ENCODE peak calls at places on chromosomes 13 and 19, in five cellular contexts. X is heart right ventricle; S is IMR-90; F is breast epithelium; R is CD8-positive, alpha-beta T cell. V is an unnamed sample. For H3K4me1, the result is how much of the 10 kb centered on the place peaks cover.

GRCh38 chr19:2235396-2236284 is 489 bp downstream of the PLEKHJ1 start:
- DNase-seq in X (no peak), R (no peak), F (no peak), S (no peak), V (no peak)

GRCh38 chr19:778910-779653 is 18.2 kb upstream of the PTBP1 start:
- DNase-seq in S (peak), R (no peak), F (no peak), X (no peak), V (peak)

GRCh38 chr13:73177017-73177416 is 118.2 kb downstream of the KLF5 start:
- DNase-seq in F (no peak), X (no peak), S (no peak), R (no peak), V (no peak)

GRCh38 chr13:36356058-36356457 is 9.9 kb upstream of the SPART start:
- DNase-seq in F (no peak), X (no peak), S (no peak), R (no peak), V (no peak)

GRCh38 chr19:2729943-2730818 is 9.0 kb upstream of the DIRAS1 start:
- DNase-seq in F (no peak), R (no peak), S (no peak), X (no peak), V (no peak)

GRCh38 chr13:82467626-82468025 is 1414.6 kb downstream of the SLITRK1 start:
- DNase-seq in R (no peak), X (no peak), F (no peak), S (no peak), V (no peak)

GRCh38 chr13:113399755-113400149 is 35.8 kb upstream of the GRTP1 start:
- DNase-seq in S (no peak), R (no peak), X (no peak), F (no peak), V (no peak)

GRCh38 chr19:19409235-19410030 is 4.0 kb downstream of the GATAD2A start:
- DNase-seq in R (no peak), S (no peak), X (no peak), F (no peak), V (no peak)

GRCh38 chr13:107043016-107043957 is 475.4 kb upstream of the ARGLU1 start:
- DNase-seq in X (no peak), F (no peak), S (peak), R (no peak), V (peak)

GRCh38 chr19:43595605-43595998 is 332 bp downstream of the IRGQ start:
- DNase-seq in S (no peak), X (no peak), F (no peak), R (peak), V (no peak)

DNA sequence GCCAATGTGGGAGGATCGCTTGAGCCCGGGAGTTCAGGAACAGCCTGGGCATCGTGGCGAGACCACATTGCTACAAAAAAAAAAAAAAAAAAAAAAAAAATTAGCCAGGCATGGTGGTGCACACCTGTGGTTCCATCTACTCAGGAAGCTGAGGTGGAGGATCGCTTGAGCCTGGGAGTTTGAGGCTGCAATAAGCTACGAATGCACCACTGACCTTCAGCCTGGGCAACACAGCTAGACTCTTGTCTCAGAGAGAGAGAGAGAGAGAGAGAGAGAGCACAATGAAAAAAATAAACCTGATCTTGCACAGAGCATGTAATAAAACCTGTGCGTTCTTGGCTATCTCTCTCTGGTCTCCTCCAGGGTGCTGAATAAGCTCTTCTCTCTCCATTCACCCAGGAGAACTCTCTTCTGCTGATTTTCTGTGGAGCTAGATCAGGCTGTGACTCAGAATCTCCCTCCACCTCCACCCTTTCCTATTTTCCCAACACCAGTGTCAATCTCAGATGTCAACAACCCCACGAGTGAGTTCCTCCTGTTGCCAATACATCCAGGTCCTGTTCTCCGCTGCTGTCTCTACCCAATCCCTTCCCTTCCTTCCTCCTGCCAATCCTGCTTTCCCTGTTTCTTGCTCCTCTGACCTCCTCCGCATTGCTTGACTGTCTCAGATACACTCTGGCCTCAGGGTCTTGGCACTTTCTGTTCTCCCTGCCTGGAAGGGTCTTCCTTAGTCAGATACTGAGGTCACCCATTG is 3.4 kb upstream of the ACP5 start:
- DNase-seq in S (peak), X (no peak), R (no peak), F (no peak), V (no peak)
- H3K4me1 ChIP-seq in S (under half), X (under half), R (under half), F (under half), V (under half)

GRCh38 chr13:40483601-40484000 is 182.8 kb downstream of the FOXO1 start:
- DNase-seq in S (no peak), X (peak), F (no peak), R (no peak), V (no peak)

GRCh38 chr13:40485611-40486517 is 180.6 kb downstream of the FOXO1 start:
- DNase-seq in R (peak), X (no peak), S (no peak), F (no peak), V (no peak)

GRCh38 chr13:40484101-40484800 is 182.2 kb downstream of the FOXO1 start:
- DNase-seq in X (no peak), S (no peak), F (no peak), R (no peak), V (no peak)

GRCh38 chr13:40486518-40487163 is 179.8 kb downstream of the FOXO1 start:
- DNase-seq in X (no peak), S (no peak), F (no peak), R (no peak), V (no peak)

DNA sequence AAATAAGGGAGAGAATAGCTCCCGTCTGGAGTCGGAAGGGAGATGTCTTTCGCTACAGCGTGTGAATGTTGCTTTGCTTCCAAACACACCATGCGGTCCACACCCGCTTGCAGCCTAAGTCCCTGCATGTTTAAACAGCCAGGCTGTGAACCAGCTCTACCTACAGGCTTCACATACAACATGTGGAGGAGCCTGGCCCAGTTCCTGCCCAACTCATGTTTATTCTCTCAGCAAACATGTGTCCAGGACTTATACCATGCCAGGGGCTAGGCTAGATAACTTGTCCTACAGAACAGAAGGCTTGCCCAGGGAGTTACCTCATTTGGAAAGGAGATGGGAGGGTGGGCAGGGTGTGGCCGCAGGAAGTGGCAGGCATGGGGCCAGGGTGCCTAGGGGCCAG is 181.5 kb downstream of the FOXO1 start:
- DNase-seq in S (no peak), R (no peak), X (no peak), F (no peak), V (no peak)
- H3K27ac ChIP-seq in S (no peak), R (peak), X (no peak), F (no peak), V (no peak)

GRCh38 chr19:8528500-8528899 is 14.5 kb upstream of the ZNF414 start:
- DNase-seq in R (no peak), X (no peak), F (no peak), S (no peak), V (no peak)
- H3K4me3 ChIP-seq in R (no peak), X (no peak), F (no peak), S (no peak), V (no peak)

GRCh38 chr13:86584301-86584700 is 785.1 kb upstream of the SLITRK6 start:
- DNase-seq in S (no peak), F (no peak), R (no peak), X (no peak), V (no peak)

GRCh38 chr13:86581711-86582110 is 782.5 kb upstream of the SLITRK6 start:
- DNase-seq in S (peak), F (no peak), X (no peak), R (no peak), V (no peak)

DNA sequence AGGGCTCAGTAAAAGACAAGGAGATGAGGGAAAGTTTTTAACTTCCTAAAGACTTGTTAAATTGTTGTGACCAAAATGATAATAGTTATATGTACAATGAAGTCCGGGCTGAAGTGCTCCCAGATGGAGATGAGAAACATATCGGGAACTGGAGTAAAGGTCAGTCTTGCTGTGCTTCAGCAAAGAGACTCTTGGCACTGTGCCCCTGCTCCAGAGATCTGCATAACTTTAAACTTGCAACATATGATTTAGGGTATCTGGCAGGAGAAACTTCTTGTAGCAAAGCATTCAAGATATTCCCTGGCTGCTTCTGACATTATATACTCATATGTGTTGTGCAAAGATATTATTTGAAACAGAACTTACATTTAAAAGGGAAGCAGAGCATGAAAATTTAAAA is 786.6 kb upstream of the SLITRK6 start:
- DNase-seq in X (peak), S (peak), R (no peak), F (no peak), V (no peak)
- H3K4me1 ChIP-seq in X (under half), S (under half), R (under half), F (under half), V (under half)

DNA sequence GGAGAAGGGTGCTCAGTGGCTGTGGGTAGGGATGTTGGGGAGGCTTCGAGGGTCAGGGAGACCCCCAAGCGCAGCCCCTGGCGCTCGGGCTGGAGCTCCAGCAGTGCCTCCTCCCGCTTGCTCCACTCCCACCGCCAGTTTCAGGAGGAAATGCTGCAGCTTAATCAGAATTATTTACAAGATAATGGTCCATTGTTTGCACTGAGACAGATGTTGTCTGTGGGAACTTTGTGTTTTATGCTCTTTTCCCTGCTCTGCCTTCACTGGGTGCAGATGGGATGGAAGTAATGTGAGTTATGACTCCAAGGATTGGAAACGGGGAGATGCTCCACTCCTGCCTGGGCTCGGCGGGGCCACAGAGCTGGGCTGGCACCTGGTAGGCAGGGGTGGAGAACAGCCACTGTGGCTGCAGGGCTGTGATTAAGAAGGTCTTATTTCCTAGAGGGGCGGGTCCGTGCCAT is 192.4 kb downstream of the ZNF536 start:
- DNase-seq in X (no peak), S (no peak), R (no peak), F (no peak), V (no peak)
- H3K27ac ChIP-seq in X (no peak), S (no peak), R (no peak), F (no peak), V (no peak)